ENCODE peak calls at places on chromosomes 12 and 14, in seven cellular contexts. M is HepG2, Y is endothelial cell of umbilical vein, D is HCT116, O is K562, C is H1, J is GM12878. K is an unnamed sample. For H3K9me3, the result is how much of the 10 kb centered on the place peaks cover.

GRCh38 chr12:62681306-62681705 is 214.7 kb downstream of the MON2 start:
- DNase-seq in Y (no peak), D (no peak), M (no peak), C (no peak), O (no peak), J (no peak), K (no peak)

GRCh38 chr12:121495746-121496145 is 85.1 kb downstream of the KDM2B start:
- DNase-seq in D (no peak), O (no peak), M (no peak), J (no peak), Y (no peak), C (no peak), K (no peak)

GRCh38 chr12:30200864-30201263 is 417.1 kb upstream of the TMTC1 start:
- DNase-seq in Y (peak), C (no peak), D (no peak), J (no peak), M (no peak), O (no peak), K (no peak)

GRCh38 chr12:79183946-79184345 is 319.4 kb downstream of the SYT1 start:
- DNase-seq in D (no peak), C (no peak), M (no peak), J (no peak), Y (peak), O (no peak), K (no peak)

GRCh38 chr14:63267171-63267570 is 51.6 kb downstream of the GPHB5 start:
- DNase-seq in J (no peak), C (no peak), M (no peak), D (no peak), O (no peak), Y (no peak), K (no peak)

GRCh38 chr14:42299692-42300091 is 693.0 kb downstream of the LRFN5 start:
- DNase-seq in Y (no peak), C (no peak), M (no peak), O (no peak), D (no peak), J (peak), K (peak)

GRCh38 chr14:36655963-36656768 is 5.5 kb upstream of the PAX9 start:
- DNase-seq in Y (no peak), M (peak), C (no peak), J (no peak), O (peak), D (peak), K (no peak)

GRCh38 chr12:113174461-113175384 is 10.6 kb downstream of the DDX54 start:
- DNase-seq in J (no peak), O (peak), Y (peak), C (no peak), D (no peak), M (peak), K (no peak)

GRCh38 chr12:24425601-24425970 is 476.1 kb upstream of the SOX5 start:
- DNase-seq in O (no peak), C (no peak), J (no peak), M (no peak), Y (no peak), D (no peak), K (no peak)

GRCh38 chr14:61510736-61511557 is 184.4 kb upstream of the HIF1A start:
- DNase-seq in C (no peak), Y (no peak), M (no peak), J (no peak), D (no peak), O (no peak), K (no peak)

GRCh38 chr12:1911598-1912575 is 6.6 kb downstream of the CACNA2D4 start:
- DNase-seq in J (no peak), Y (no peak), C (no peak), D (no peak), O (no peak), M (no peak), K (no peak)

GRCh38 chr12:58161773-58162172 is 220.4 kb downstream of the ATP23 start:
- DNase-seq in Y (no peak), J (no peak), D (no peak), O (no peak), C (no peak), M (no peak), K (no peak)

GRCh38 chr12:89951050-89951693 is 242.5 kb upstream of the ATP2B1 start:
- DNase-seq in C (no peak), Y (no peak), O (no peak), M (no peak), J (no peak), D (no peak), K (no peak)

GRCh38 chr12:64400041-64400440 is 4.2 kb upstream of the XPOT start:
- DNase-seq in C (no peak), Y (no peak), D (no peak), J (no peak), M (no peak), O (no peak), K (no peak)

GRCh38 chr12:52860102-52860838 is 11.5 kb upstream of the KRT78 start:
- DNase-seq in O (no peak), J (no peak), Y (no peak), C (no peak), M (no peak), D (no peak), K (no peak)

GRCh38 chr12:74449872-74450271 is 87.8 kb upstream of the ATXN7L3B start:
- DNase-seq in J (no peak), O (no peak), D (peak), M (no peak), Y (no peak), C (no peak), K (no peak)

GRCh38 chr14:36130186-36130585 is 46.3 kb downstream of the PTCSC3 start:
- DNase-seq in D (no peak), Y (no peak), O (no peak), C (no peak), M (no peak), J (no peak), K (no peak)

GRCh38 chr14:22977684-22978486 is 4.5 kb downstream of the AJUBA start:
- DNase-seq in D (no peak), C (peak), J (no peak), O (peak), Y (peak), M (peak), K (no peak)

GRCh38 chr12:13195848-13196301 is 651 bp upstream of the EMP1 start:
- DNase-seq in D (no peak), C (no peak), O (no peak), M (no peak), J (no peak), Y (no peak), K (no peak)

GRCh38 chr12:5452569-5452968 is 20.7 kb downstream of the NTF3 start:
- DNase-seq in D (no peak), Y (no peak), J (no peak), C (no peak), M (no peak), O (no peak), K (no peak)

GRCh38 chr12:89319111-89319510 is 33.2 kb downstream of the DUSP6 start:
- DNase-seq in D (no peak), M (no peak), Y (no peak), J (no peak), O (no peak), C (no peak), K (no peak)

GRCh38 chr14:28303248-28303647 is 463.3 kb upstream of the FOXG1 start:
- DNase-seq in O (no peak), Y (peak), J (no peak), D (no peak), C (no peak), M (no peak), K (no peak)

GRCh38 chr14:24317141-24317927 is 6.0 kb downstream of the LTB4R start:
- DNase-seq in M (no peak), C (no peak), Y (no peak), D (no peak), O (peak), J (no peak), K (no peak)

GRCh38 chr14:80356413-80356812 is 145.1 kb upstream of the DIO2 start:
- DNase-seq in J (no peak), D (no peak), Y (peak), O (no peak), M (peak), C (no peak), K (no peak)

GRCh38 chr12:3725267-3726115 is 27.4 kb downstream of the CRACR2A start:
- DNase-seq in C (no peak), Y (peak), M (no peak), O (no peak), J (no peak), D (no peak), K (no peak)

GRCh38 chr14:103576371-103577024 is 13.7 kb downstream of the COA8 start:
- DNase-seq in O (no peak), Y (peak), J (no peak), D (peak), C (no peak), M (no peak), K (peak)

DNA sequence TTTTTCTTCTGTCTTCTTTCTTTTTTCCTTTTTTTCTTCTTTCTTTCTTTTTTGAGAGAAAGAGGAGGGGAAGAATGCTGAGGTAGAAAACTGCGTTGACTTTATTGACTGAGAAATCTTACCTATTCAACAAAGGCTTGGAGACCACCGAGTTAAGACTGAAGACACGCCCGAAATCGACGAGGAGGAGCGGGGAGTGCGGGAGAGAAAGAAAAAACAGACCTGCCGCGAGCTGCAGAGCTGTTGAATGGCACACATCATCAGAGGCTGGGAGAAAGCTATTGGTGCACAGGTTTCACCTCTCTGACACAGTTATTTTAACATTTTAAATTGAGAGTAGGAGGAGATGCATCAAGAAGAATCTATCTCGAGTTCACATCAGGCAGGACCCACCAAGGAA is 5.1 kb downstream of the ASCL1 start:
- DNase-seq in D (no peak), M (no peak), J (no peak), Y (no peak), C (no peak), O (no peak), K (no peak)
- TF ChIP-seq EZH2 in D (no peak), M (no peak), J (no peak), Y (no peak), C (no peak), O (no peak), K (no peak)

GRCh38 chr14:55781046-55781445 is 201.0 kb downstream of the KTN1 start:
- DNase-seq in J (no peak), C (no peak), Y (peak), O (no peak), M (no peak), D (no peak), K (no peak)
- TF ChIP-seq POLR2AphosphoS5 in J (no peak), C (no peak), Y (no peak), O (no peak), M (no peak), D (no peak), K (no peak)

GRCh38 chr12:31984806-31985591 is 25.8 kb downstream of the RESF1 start:
- DNase-seq in O (no peak), C (no peak), J (no peak), Y (no peak), D (no peak), M (no peak), K (no peak)
- H3K9me3 ChIP-seq in O (half or more), C (half or more), J (half or more), Y (under half), D (under half), M (under half), K (under half)

DNA sequence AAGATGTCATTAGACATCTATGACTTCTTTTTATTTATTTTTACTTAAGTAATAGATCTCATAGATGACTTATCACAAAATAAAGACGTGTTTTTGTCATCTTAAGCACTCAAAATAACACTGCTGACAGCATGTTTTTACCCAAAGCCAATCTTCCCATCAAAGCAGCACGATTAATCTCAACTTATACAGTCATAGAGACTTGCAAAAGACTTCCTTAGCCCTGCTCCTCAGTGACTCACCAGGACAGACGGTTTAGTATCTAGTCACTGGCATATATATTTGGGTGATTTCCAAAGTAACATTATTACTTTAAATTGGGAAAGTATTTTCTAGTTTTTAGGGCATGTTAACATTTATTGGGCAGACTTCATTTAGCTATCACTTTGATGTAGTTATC is 3.8 kb downstream of the TMEM52B start:
- DNase-seq in M (no peak), J (no peak), Y (no peak), C (no peak), D (no peak), O (no peak), K (no peak)
- TF ChIP-seq EZH2 in M (no peak), J (no peak), Y (no peak), C (no peak), D (no peak), O (no peak), K (no peak)

GRCh38 chr14:105153331-105153731 is 15.2 kb downstream of the JAG2 start:
- DNase-seq in O (no peak), Y (no peak), D (no peak), C (no peak), J (no peak), M (no peak), K (no peak)
- TF ChIP-seq POLR2AphosphoS5 in O (no peak), Y (no peak), D (no peak), C (no peak), J (no peak), M (no peak), K (no peak)

GRCh38 chr14:72546359-72547035 is 347.4 kb downstream of the DPF3 start:
- DNase-seq in D (no peak), J (no peak), Y (no peak), O (no peak), M (no peak), C (no peak), K (no peak)
- H3K9me3 ChIP-seq in D (under half), J (under half), Y (under half), O (under half), M (under half), C (under half), K (under half)

DNA sequence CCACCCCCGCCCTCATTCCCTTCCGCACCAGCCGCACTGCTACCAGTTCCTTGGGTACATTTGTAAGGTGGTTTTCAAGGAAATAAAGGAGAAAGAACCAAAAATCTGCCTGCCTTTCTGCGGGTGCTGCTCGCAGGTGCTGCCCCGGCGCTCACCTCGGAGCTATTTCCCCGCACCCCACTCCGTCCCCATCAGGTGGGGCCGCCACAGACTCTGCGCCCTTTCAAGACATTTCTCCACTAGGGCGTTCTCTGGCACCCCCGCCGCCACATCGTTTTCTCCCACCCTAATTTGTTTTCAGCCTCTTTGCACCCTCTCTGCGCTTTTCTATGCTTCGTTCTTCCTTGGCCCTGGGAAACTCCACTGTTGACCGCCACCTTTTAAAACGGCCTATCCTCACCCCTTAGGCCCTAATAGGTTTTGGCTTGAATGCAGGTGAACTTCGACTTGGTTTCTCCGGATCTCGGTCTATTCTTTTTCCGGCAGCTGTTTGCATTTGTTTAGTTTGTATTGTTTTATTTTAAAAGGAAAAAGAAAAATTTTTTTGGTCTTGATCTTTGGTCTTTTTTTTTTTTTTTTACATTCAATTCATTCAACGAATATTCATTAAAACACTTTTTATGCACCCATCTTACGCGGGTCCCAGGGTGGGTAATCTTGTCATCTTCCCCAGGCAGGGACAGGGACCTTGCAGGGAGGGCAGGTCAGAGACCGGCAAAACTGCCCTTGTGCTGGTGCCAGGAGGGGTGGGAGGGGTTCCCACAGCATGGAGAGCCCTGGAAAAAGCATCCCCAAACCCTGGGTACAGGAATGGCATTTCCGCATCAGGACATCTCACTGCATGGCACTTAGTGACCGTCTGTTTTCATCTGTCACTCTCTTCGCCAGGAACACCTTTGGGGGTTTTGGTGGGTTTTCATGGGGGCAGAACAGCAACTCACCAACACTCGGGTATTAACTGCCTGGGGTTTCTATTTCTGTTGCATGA is 3.1 kb downstream of the VSX2 start:
- DNase-seq in C (no peak), O (no peak), J (no peak), Y (no peak), D (no peak), M (no peak), K (no peak)
- TF ChIP-seq EZH2 in C (no peak), O (no peak), J (no peak), Y (no peak), D (no peak), M (no peak), K (no peak)

GRCh38 chr14:77276959-77277358 is 6.0 kb upstream of the NGB start:
- DNase-seq in M (no peak), C (no peak), O (no peak), Y (no peak), J (no peak), D (no peak), K (no peak)

GRCh38 chr14:77275855-77276153 is 4.8 kb upstream of the NGB start:
- DNase-seq in C (no peak), D (no peak), Y (no peak), O (no peak), J (no peak), M (no peak), K (no peak)

GRCh38 chr14:77276295-77276935 is 5.4 kb upstream of the NGB start:
- DNase-seq in C (no peak), M (no peak), Y (no peak), O (no peak), D (no peak), J (no peak), K (no peak)

GRCh38 chr14:77279719-77280118 is 8.7 kb upstream of the NGB start:
- DNase-seq in J (no peak), C (no peak), O (no peak), M (no peak), Y (no peak), D (no peak), K (no peak)

DNA sequence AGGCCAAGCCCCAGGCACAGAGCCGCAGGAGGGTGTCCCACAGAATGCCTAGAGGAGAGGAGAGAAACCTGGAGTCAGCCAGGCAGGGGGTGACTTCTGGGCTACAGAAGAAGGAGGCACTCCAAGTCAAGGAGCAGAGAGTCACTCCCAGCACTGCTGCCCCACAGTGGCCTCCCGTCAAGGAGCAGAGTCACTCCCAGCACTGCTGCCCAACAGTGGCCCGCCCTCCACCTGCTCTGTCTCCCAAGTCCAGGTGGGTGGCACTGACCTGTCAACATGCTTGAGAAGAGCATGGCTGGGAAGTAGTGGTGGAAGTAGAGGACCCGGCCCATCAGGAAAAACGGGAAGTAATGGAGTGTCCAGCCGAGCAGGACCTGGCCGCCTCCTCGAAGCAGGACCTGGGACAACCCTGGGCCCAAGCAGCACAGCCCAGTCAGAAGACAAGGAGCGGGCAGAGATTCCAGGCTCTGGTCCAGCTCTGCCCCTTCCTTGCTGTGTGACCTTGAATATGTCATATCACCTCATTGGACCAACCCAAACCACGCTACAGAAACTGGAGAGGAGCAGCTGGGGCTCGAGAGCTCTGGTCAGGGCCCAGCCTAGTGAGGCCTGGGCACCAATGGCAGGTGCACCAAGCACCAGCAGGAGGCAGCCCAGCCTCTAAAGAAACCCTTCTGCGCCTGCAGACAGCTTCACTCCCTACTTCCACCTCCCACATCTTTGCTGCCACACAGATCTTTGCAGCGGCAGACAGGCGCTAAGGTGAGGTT is 7.6 kb upstream of the NGB start:
- DNase-seq in M (no peak), C (no peak), O (no peak), J (no peak), D (no peak), Y (no peak), K (no peak)
- TF ChIP-seq POLR2AphosphoS5 in M (no peak), C (no peak), O (no peak), J (no peak), D (no peak), Y (no peak), K (no peak)

K was measured in SK-N-MC.